ENCODE peak calls at places on chromosomes 13 and 19, in nine cellular contexts. L, V, U, E, B, Z, J, G and Y are unnamed samples. For H3K4me1, the result is how much of the 10 kb centered on the place peaks cover.

GRCh38 chr19:16934489-16934888 is 45.7 kb downstream of the F2RL3 start:
- DNase-seq in L (no peak), V (no peak), U (no peak), E (no peak), B (no peak), Z (no peak), J (no peak), G (no peak), Y (no peak)

GRCh38 chr13:96822900-96823299 is 171.4 kb downstream of the OXGR1 start:
- DNase-seq in L (no peak), V (no peak), U (no peak), E (no peak), B (peak), Z (peak), J (no peak), G (peak), Y (no peak)

GRCh38 chr19:42370068-42370520 is 20.0 kb downstream of the CNFN start:
- DNase-seq in L (no peak), V (no peak), U (no peak), E (no peak), B (no peak), Z (no peak), J (no peak), G (no peak), Y (no peak)

GRCh38 chr19:5147971-5148793 is 179.3 kb downstream of the KDM4B start:
- DNase-seq in L (peak), V (peak), U (no peak), E (no peak), B (no peak), Z (no peak), J (no peak), G (no peak), Y (no peak)

GRCh38 chr13:108226184-108226583 is 8.0 kb downstream of the ABHD13 start:
- DNase-seq in L (no peak), V (peak), U (no peak), E (no peak), B (no peak), Z (no peak), J (no peak), G (peak), Y (no peak)

GRCh38 chr13:104086205-104086604 is 1020.0 kb upstream of the SLC10A2 start:
- DNase-seq in L (no peak), V (no peak), U (no peak), E (no peak), B (no peak), Z (peak), J (no peak), G (no peak), Y (no peak)

GRCh38 chr19:1336079-1336684 is 47.5 kb upstream of the NDUFS7 start:
- DNase-seq in L (no peak), V (no peak), U (no peak), E (no peak), B (no peak), Z (no peak), J (no peak), G (no peak), Y (no peak)

GRCh38 chr19:7799640-7800355 is 30.2 kb upstream of the EVI5L start:
- DNase-seq in L (peak), V (peak), U (peak), E (peak), B (peak), Z (peak), J (peak), G (peak), Y (peak)

GRCh38 chr13:106433066-106433465 is 102.4 kb downstream of the EFNB2 start:
- DNase-seq in L (no peak), V (no peak), U (no peak), E (no peak), B (no peak), Z (no peak), J (no peak), G (no peak), Y (no peak)

GRCh38 chr19:52648336-52648990 is 10.3 kb upstream of the ZNF83 start:
- DNase-seq in L (no peak), V (no peak), U (no peak), E (peak), B (no peak), Z (peak), J (no peak), G (no peak), Y (peak)

GRCh38 chr19:55451522-55452380 is 8.7 kb upstream of the SHISA7 start:
- DNase-seq in L (no peak), V (no peak), U (no peak), E (peak), B (no peak), Z (no peak), J (no peak), G (no peak), Y (no peak)

GRCh38 chr13:100659578-100659977 is 15.0 kb downstream of the TMTC4 start:
- DNase-seq in L (no peak), V (no peak), U (no peak), E (no peak), B (no peak), Z (no peak), J (no peak), G (peak), Y (no peak)

GRCh38 chr13:99830931-99831330 is 140.6 kb downstream of the ZIC5 start:
- DNase-seq in L (no peak), V (no peak), U (no peak), E (no peak), B (no peak), Z (no peak), J (no peak), G (peak), Y (peak)

GRCh38 chr19:46606681-46607440 is 5.7 kb downstream of the CALM3 start:
- DNase-seq in L (no peak), V (peak), U (no peak), E (no peak), B (no peak), Z (no peak), J (peak), G (no peak), Y (no peak)

GRCh38 chr13:60627071-60627686 is 230.2 kb downstream of the TDRD3 start:
- DNase-seq in L (no peak), V (peak), U (no peak), E (peak), B (no peak), Z (peak), J (no peak), G (peak), Y (no peak)

GRCh38 chr13:36124236-36124822 is 6.9 kb downstream of the DCLK1 start:
- DNase-seq in L (no peak), V (peak), U (peak), E (peak), B (no peak), Z (peak), J (no peak), G (no peak), Y (peak)

GRCh38 chr13:81988542-81988941 is 1647.6 kb upstream of the SPRY2 start:
- DNase-seq in L (no peak), V (no peak), U (no peak), E (no peak), B (no peak), Z (no peak), J (no peak), G (no peak), Y (no peak)

GRCh38 chr13:30381049-30381448 is 41.2 kb upstream of the UBE2L5 start:
- DNase-seq in L (no peak), V (no peak), U (no peak), E (no peak), B (no peak), Z (no peak), J (no peak), G (no peak), Y (no peak)

GRCh38 chr13:30002577-30002976 is 152.2 kb upstream of the UBL3 start:
- DNase-seq in L (no peak), V (peak), U (no peak), E (peak), B (no peak), Z (peak), J (no peak), G (no peak), Y (peak)

GRCh38 chr13:112326821-112327370 is 49.3 kb upstream of the SPACA7 start:
- DNase-seq in L (no peak), V (no peak), U (no peak), E (no peak), B (no peak), Z (no peak), J (no peak), G (no peak), Y (no peak)

GRCh38 chr13:22262328-22262920 is 591.6 kb downstream of the FGF9 start:
- DNase-seq in L (no peak), V (no peak), U (no peak), E (no peak), B (no peak), Z (peak), J (no peak), G (no peak), Y (no peak)

GRCh38 chr19:5338661-5339469 is 1.7 kb downstream of the PTPRS start:
- DNase-seq in L (no peak), V (peak), U (no peak), E (no peak), B (no peak), Z (no peak), J (no peak), G (peak), Y (no peak)

GRCh38 chr19:11195169-11195568 is 2.2 kb downstream of the KANK2 start:
- DNase-seq in L (no peak), V (peak), U (peak), E (peak), B (no peak), Z (peak), J (no peak), G (no peak), Y (peak)

GRCh38 chr19:11194173-11194572 is 3.2 kb downstream of the KANK2 start:
- DNase-seq in L (no peak), V (peak), U (no peak), E (no peak), B (no peak), Z (no peak), J (no peak), G (no peak), Y (no peak)

GRCh38 chr19:11192957-11193939 is 4.1 kb downstream of the KANK2 start:
- DNase-seq in L (no peak), V (no peak), U (no peak), E (no peak), B (no peak), Z (no peak), J (no peak), G (no peak), Y (no peak)

GRCh38 chr19:11195681-11196080 is 1.7 kb downstream of the KANK2 start:
- DNase-seq in L (no peak), V (peak), U (no peak), E (no peak), B (no peak), Z (no peak), J (no peak), G (no peak), Y (peak)

DNA sequence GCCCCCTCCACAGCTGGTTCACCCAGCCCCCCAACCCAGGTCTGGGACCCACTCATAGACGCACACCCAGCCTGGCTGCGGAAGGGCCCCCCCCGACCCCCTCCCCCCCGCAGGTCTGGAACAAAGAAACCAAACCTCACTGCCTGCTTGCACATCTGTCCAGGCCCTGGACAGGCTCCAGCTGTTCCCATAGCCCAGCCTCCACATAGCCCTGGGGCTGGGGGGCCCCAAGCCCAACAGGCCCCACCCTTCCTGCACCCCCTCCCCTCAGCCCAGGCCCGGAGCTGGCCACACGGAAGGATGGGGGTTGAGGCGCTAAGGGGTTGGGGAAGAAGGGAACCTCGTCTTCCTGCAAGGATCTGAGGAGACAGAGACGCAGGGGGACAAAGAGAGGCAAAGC is 2.7 kb downstream of the KANK2 start:
- DNase-seq in L (no peak), V (no peak), U (no peak), E (peak), B (no peak), Z (peak), J (no peak), G (no peak), Y (no peak)
- H3K4me1 ChIP-seq in L (under half), V (under half), U (half or more), E (half or more), B (half or more), Z (under half), J (under half), G (under half), Y (half or more)

GRCh38 chr19:39411832-39412099 is 703 bp upstream of the PLEKHG2 start:
- DNase-seq in L (peak), V (peak), U (peak), E (peak), B (peak), Z (peak), J (peak), G (peak), Y (peak)
- H3K4me1 ChIP-seq in L (under half), V (under half), U (under half), E (under half), B (under half), Z (under half), J (under half), G (under half), Y (half or more)

DNA sequence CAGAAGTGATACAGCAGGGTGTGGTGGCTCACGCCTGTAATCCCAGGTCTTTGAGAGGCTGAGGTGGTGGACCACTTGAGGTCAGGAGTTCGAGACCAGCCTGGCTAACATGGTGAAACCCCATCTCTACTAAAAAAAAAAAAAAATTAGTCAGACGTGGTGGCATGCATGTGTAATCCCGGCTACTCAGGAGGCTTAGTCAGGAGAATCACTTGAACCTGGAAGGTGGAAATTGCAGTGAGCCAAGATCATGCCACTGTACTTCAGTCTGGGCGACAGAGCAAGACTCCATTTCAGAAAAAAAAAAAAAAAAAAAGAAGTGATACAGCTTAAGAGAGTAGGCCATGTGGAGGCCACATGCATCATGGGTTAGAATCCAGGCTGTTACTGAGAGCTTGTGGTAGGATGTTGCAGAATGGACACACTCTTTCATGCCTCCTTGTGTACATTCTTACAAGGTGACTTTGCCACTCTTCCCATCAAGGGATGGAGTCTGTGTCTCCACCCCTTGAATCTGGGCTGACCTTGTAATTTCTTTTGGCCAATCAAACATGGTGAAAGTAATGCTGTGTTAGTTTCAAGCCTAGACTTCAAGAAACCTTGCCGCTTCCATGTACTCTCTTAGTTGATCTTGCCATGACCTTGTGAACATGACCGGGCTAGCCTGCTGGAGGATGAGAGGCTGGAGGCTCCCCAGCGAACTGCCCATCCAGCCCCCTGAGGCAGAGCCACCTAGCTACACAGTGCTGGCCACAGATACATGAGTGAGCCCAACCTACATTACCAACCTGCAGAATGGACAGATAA is 12.3 kb downstream of the FAM187B start:
- DNase-seq in L (no peak), V (peak), U (no peak), E (no peak), B (no peak), Z (no peak), J (no peak), G (no peak), Y (no peak)
- H3K4me1 ChIP-seq in L (under half), V (under half), U (under half), E (under half), B (under half), Z (under half), J (under half), G (under half), Y (under half)

GRCh38 chr13:46595918-46596315 is 42.9 kb downstream of the LRCH1 start:
- DNase-seq in L (no peak), V (no peak), U (no peak), E (no peak), B (no peak), Z (no peak), J (no peak), G (no peak), Y (no peak)

GRCh38 chr13:46593403-46593802 is 40.4 kb downstream of the LRCH1 start:
- DNase-seq in L (no peak), V (no peak), U (no peak), E (no peak), B (no peak), Z (no peak), J (no peak), G (no peak), Y (no peak)

GRCh38 chr13:46596501-46596900 is 43.5 kb downstream of the LRCH1 start:
- DNase-seq in L (no peak), V (no peak), U (no peak), E (no peak), B (no peak), Z (no peak), J (no peak), G (no peak), Y (no peak)

GRCh38 chr13:46592410-46592809 is 39.4 kb downstream of the LRCH1 start:
- DNase-seq in L (no peak), V (no peak), U (no peak), E (no peak), B (no peak), Z (no peak), J (no peak), G (no peak), Y (no peak)

GRCh38 chr13:46595136-46595917 is 42.4 kb downstream of the LRCH1 start:
- DNase-seq in L (no peak), V (no peak), U (no peak), E (peak), B (no peak), Z (no peak), J (no peak), G (no peak), Y (no peak)
- H3K4me1 ChIP-seq in L (under half), V (under half), U (under half), E (under half), B (half or more), Z (under half), J (under half), G (under half), Y (under half)

DNA sequence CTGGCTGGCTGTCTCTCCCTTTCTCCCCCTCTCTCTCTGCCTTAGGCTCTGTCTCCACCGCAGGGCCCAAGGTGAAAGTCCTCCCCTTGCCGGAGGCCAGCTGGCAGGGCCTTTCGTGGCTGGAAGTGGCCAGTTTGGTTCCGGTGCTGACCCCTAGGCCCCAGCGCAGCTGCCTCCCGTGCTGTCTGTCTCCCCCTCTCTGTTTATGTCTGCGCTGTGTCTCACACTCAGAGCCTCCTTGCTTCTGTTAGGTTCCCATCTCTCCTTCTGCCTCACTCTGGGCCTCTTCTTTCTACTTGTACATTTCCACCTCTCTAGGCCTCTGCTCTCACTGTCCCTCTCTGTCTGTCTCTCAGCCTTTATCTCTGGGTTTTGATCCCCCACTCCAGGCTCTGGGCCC is 13.1 kb downstream of the CCDC97 start:
- DNase-seq in L (peak), V (peak), U (no peak), E (peak), B (no peak), Z (peak), J (no peak), G (no peak), Y (peak)
- H3K4me1 ChIP-seq in L (half or more), V (half or more), U (half or more), E (half or more), B (half or more), Z (half or more), J (under half), G (under half), Y (half or more)

DNA sequence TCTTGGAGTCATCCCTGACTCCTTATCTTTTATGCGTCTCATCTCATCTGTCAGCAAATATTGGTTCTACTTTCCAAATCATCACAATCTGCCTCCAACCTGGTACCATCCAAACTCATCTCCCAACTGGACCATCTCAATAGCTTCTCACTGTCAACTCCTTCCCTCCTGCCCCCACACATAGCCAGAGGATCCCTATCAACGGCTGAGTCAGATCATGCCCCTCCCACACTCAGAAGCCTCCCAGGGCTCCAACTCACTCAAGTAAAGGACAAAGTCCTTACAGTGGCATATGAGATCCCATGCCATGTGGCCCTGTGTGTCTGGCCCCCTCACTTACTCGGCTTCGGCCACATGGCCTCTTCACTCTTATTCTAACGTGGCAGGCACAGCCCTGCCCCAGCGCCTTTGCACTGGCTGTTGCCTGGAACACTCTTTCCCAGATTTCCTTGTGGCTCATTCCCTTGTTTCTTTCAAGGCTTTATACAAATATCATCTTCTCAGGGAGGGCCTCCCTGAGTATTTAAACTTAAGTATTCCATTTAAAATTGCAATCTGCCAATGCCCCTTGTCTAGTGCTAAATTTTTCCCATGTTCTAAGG is 4.3 kb downstream of the SPRED3 start:
- DNase-seq in L (no peak), V (peak), U (no peak), E (peak), B (peak), Z (no peak), J (no peak), G (peak), Y (no peak)
- H3K4me1 ChIP-seq in L (under half), V (under half), U (under half), E (under half), B (under half), Z (under half), J (under half), G (under half), Y (under half)

GRCh38 chr19:45576682-45577081 is 7.9 kb downstream of the OPA3 start:
- DNase-seq in L (no peak), V (no peak), U (no peak), E (no peak), B (no peak), Z (no peak), J (no peak), G (no peak), Y (no peak)
- H3K4me1 ChIP-seq in L (under half), V (under half), U (under half), E (under half), B (under half), Z (under half), J (under half), G (under half), Y (under half)

GRCh38 chr13:39039033-39039432 is 777 bp downstream of the NHLRC3 start:
- DNase-seq in L (no peak), V (no peak), U (no peak), E (no peak), B (no peak), Z (no peak), J (no peak), G (no peak), Y (no peak)
- H3K4me1 ChIP-seq in L (under half), V (under half), U (under half), E (under half), B (under half), Z (under half), J (under half), G (under half), Y (under half)

GRCh38 chr13:94308808-94309207 is 170.7 kb downstream of the DCT start:
- DNase-seq in L (no peak), V (no peak), U (no peak), E (no peak), B (no peak), Z (no peak), J (no peak), G (no peak), Y (no peak)
- H3K4me1 ChIP-seq in L (under half), V (half or more), U (under half), E (half or more), B (under half), Z (under half), J (under half), G (under half), Y (under half)